ENCODE peak calls at places on chromosomes 7 and 10, in eight cellular contexts. W, D, B, I, E, X, R and P are unnamed samples.

GRCh38 chr10:3401491-3401938 is 228.9 kb upstream of the PITRM1 start:
- DNase-seq in W (peak), D (no peak), B (no peak), I (no peak), E (no peak), X (no peak), R (no peak), P (no peak)

GRCh38 chr10:26714816-26715487 is 17.5 kb downstream of the PDSS1 start:
- DNase-seq in W (no peak), D (peak), B (no peak), I (no peak), E (no peak), X (no peak), R (no peak), P (no peak)

GRCh38 chr7:98319176-98319575 is 37.7 kb downstream of the BRI3 start:
- DNase-seq in W (no peak), D (no peak), B (no peak), I (no peak), E (no peak), X (no peak), R (no peak), P (no peak)

GRCh38 chr10:29734980-29735627 is 100.3 kb upstream of the SVIL start:
- DNase-seq in W (peak), D (peak), B (peak), I (peak), E (peak), X (peak), R (peak), P (no peak)

GRCh38 chr10:103839867-103840746 is 15.3 kb downstream of the SH3PXD2A start:
- DNase-seq in W (no peak), D (no peak), B (peak), I (no peak), E (peak), X (no peak), R (no peak), P (no peak)

GRCh38 chr7:94888542-94888941 is 18.9 kb upstream of the PPP1R9A start:
- DNase-seq in W (no peak), D (peak), B (no peak), I (no peak), E (no peak), X (no peak), R (peak), P (no peak)

GRCh38 chr10:1050555-1050954 is 1.6 kb upstream of the IDI1 start:
- DNase-seq in W (peak), D (peak), B (no peak), I (no peak), E (no peak), X (peak), R (no peak), P (no peak)

GRCh38 chr7:50663396-50664102 is 98.3 kb upstream of the DDC start:
- DNase-seq in W (no peak), D (no peak), B (no peak), I (no peak), E (no peak), X (no peak), R (no peak), P (no peak)

GRCh38 chr7:125504848-125505247 is 575.2 kb upstream of the POT1 start:
- DNase-seq in W (no peak), D (no peak), B (no peak), I (no peak), E (no peak), X (no peak), R (no peak), P (no peak)

GRCh38 chr7:101507791-101508252 is 121.3 kb downstream of the MYL10 start:
- DNase-seq in W (peak), D (peak), B (no peak), I (no peak), E (peak), X (peak), R (peak), P (no peak)

GRCh38 chr7:1322240-1323110 is 89.8 kb downstream of the UNCX start:
- DNase-seq in W (no peak), D (no peak), B (no peak), I (no peak), E (no peak), X (no peak), R (no peak), P (no peak)

GRCh38 chr7:118129037-118129436 is 54.9 kb upstream of the LSM8 start:
- DNase-seq in W (no peak), D (no peak), B (no peak), I (no peak), E (no peak), X (no peak), R (no peak), P (no peak)